ENCODE peak calls at places on chromosomes 1 and 21, in seven cellular contexts. O is suprapubic skin, G is IMR-90, X is neural crest cell, F is mammary epithelial cell, B is Calu3, I is A549. M is an unnamed sample.

GRCh38 chr1:71780681-71781080 is 501.7 kb downstream of the NEGR1 start:
- DNase-seq in O (no peak), G (peak; percentile 49), X (no peak), F (peak; percentile 9), B (no peak), I (no peak), M (peak; percentile 18)

GRCh38 chr1:62144238-62144831 is 50.3 kb upstream of the L1TD1 start:
- DNase-seq in O (no peak), G (peak; percentile 52), X (peak; percentile 63), F (peak; percentile 34), B (peak; percentile 44), I (peak; percentile 41), M (peak; percentile 60)

GRCh38 chr1:93108335-93108734 is 29.3 kb downstream of the MTF2 start:
- DNase-seq in O (no peak), G (no peak), X (no peak), F (no peak), B (no peak), I (peak; percentile 7), M (no peak)

GRCh38 chr1:218400624-218401023 is 55.5 kb downstream of the TGFB2 start:
- DNase-seq in O (no peak), G (no peak), X (no peak), F (no peak), B (no peak), I (no peak), M (no peak)

GRCh38 chr1:228149341-228150020 is at the start of gene GJC2:
- DNase-seq in O (peak; percentile 75), G (peak; percentile 18), X (no peak), F (no peak), B (no peak), I (no peak), M (peak; percentile 71)

GRCh38 chr1:111948209-111949131 is 41.0 kb downstream of the KCND3 start:
- DNase-seq in O (no peak), G (no peak), X (no peak), F (peak; percentile 85), B (no peak), I (no peak), M (peak; percentile 74)

GRCh38 chr1:37931148-37931492 is 15.7 kb downstream of the INPP5B start:
- DNase-seq in O (no peak), G (no peak), X (no peak), F (no peak), B (peak; percentile 11), I (no peak), M (peak; percentile 16)

GRCh38 chr1:151972533-151973270 is 21.0 kb downstream of the S100A10 start:
- DNase-seq in O (peak; percentile 66), G (peak; percentile 87), X (no peak), F (peak; percentile 88), B (peak; percentile 66), I (peak; percentile 88), M (peak; percentile 96)

GRCh38 chr1:245800901-245801605 is 646.3 kb downstream of the KIF26B start:
- DNase-seq in O (no peak), G (peak; percentile 80), X (no peak), F (no peak), B (no peak), I (no peak), M (no peak)

GRCh38 chr1:37794372-37795339 is 1.0 kb downstream of the MANEAL start:
- DNase-seq in O (no peak), G (no peak), X (no peak), F (no peak), B (peak; percentile 16), I (no peak), M (peak; percentile 32)

GRCh38 chr1:219699870-219700269 is 87.0 kb upstream of the ZC3H11B start:
- DNase-seq in O (no peak), G (peak; percentile 74), X (no peak), F (peak; percentile 40), B (no peak), I (no peak), M (peak; percentile 50)

GRCh38 chr1:26597629-26598039 is 68.1 kb downstream of the RPS6KA1 start:
- DNase-seq in O (no peak), G (peak; percentile 63), X (no peak), F (peak; percentile 40), B (peak; percentile 3), I (peak; percentile 57), M (peak; percentile 68)

GRCh38 chr1:30184393-30185141 is 538.8 kb downstream of the MATN1 start:
- DNase-seq in O (no peak), G (no peak), X (no peak), F (no peak), B (no peak), I (no peak), M (no peak)

GRCh38 chr1:159177273-159177907 is 6.0 kb downstream of the CADM3 start:
- DNase-seq in O (no peak), G (peak; percentile 58), X (peak; percentile 49), F (peak; percentile 72), B (peak; percentile 65), I (peak; percentile 60), M (peak; percentile 93)

GRCh38 chr1:16921391-16922185 is at the start of gene CROCC:
- DNase-seq in O (no peak), G (no peak), X (peak; percentile 63), F (no peak), B (no peak), I (no peak), M (no peak)

GRCh38 chr1:221344693-221345092 is 397.2 kb downstream of the DUSP10 start:
- DNase-seq in O (no peak), G (peak; percentile 56), X (no peak), F (peak; percentile 2), B (no peak), I (no peak), M (peak; percentile 37)

GRCh38 chr1:23980725-23981063 is 567 bp upstream of the SRSF10 start:
- DNase-seq in O (peak; percentile 70), G (peak; percentile 64), X (peak; percentile 22), F (peak; percentile 63), B (peak; percentile 65), I (peak; percentile 47), M (peak; percentile 85)

GRCh38 chr1:38026592-38027200 is 14.2 kb downstream of the UTP11 start:
- DNase-seq in O (no peak), G (peak; percentile 57), X (peak; percentile 53), F (peak; percentile 73), B (peak; percentile 63), I (peak; percentile 50), M (peak; percentile 74)

GRCh38 chr1:32895325-32896215 is 5.6 kb downstream of the TMEM54 start:
- DNase-seq in O (no peak), G (no peak), X (no peak), F (no peak), B (no peak), I (no peak), M (no peak)

GRCh38 chr1:4022715-4023114 is 122.6 kb upstream of the C1orf174 start:
- DNase-seq in O (no peak), G (no peak), X (no peak), F (no peak), B (no peak), I (no peak), M (no peak)

GRCh38 chr1:181486098-181486420 is 2.7 kb downstream of the CACNA1E start:
- DNase-seq in O (no peak), G (no peak), X (no peak), F (no peak), B (no peak), I (no peak), M (no peak)

GRCh38 chr1:156490401-156491032 is 10.1 kb downstream of the MEF2D start:
- DNase-seq in O (no peak), G (no peak), X (no peak), F (no peak), B (no peak), I (peak; percentile 33), M (peak; percentile 27)
- TF ChIP-seq CTCF in O (no peak), G (peak; percentile 27), X (peak; percentile 35), F (no peak), B (no peak), I (no peak), M (no peak)

GRCh38 chr1:201466492-201466891 is 2.5 kb downstream of the PHLDA3 start:
- DNase-seq in O (no peak), G (no peak), X (no peak), F (peak; percentile 76), B (peak; percentile 66), I (no peak), M (peak; percentile 91)
- TF ChIP-seq CTCF in O (no peak), G (no peak), X (no peak), F (no peak), B (no peak), I (no peak), M (no peak)

GRCh38 chr21:16454371-16454770 is 724.6 kb downstream of the USP25 start:
- DNase-seq in O (no peak), G (no peak), X (no peak), F (no peak), B (no peak), I (peak; percentile 3), M (peak; percentile 9)
- TF ChIP-seq CTCF in O (peak; percentile 12), G (no peak), X (peak; percentile 53), F (peak; percentile 12), B (no peak), I (peak; percentile 31), M (peak; percentile 26)

GRCh38 chr1:235648407-235648907 is 1.1 kb downstream of the GNG4 start:
- DNase-seq in O (no peak), G (no peak), X (no peak), F (no peak), B (peak; percentile 50), I (no peak), M (no peak)
- TF ChIP-seq CTCF in O (no peak), G (no peak), X (no peak), F (no peak), B (no peak), I (no peak), M (no peak)

GRCh38 chr1:156772222-156772621 is 4.9 kb downstream of the PRCC start:
- DNase-seq in O (no peak), G (no peak), X (no peak), F (no peak), B (no peak), I (no peak), M (no peak)
- TF ChIP-seq CTCF in O (no peak), G (no peak), X (peak; percentile 30), F (no peak), B (no peak), I (no peak), M (peak; percentile 11)

DNA sequence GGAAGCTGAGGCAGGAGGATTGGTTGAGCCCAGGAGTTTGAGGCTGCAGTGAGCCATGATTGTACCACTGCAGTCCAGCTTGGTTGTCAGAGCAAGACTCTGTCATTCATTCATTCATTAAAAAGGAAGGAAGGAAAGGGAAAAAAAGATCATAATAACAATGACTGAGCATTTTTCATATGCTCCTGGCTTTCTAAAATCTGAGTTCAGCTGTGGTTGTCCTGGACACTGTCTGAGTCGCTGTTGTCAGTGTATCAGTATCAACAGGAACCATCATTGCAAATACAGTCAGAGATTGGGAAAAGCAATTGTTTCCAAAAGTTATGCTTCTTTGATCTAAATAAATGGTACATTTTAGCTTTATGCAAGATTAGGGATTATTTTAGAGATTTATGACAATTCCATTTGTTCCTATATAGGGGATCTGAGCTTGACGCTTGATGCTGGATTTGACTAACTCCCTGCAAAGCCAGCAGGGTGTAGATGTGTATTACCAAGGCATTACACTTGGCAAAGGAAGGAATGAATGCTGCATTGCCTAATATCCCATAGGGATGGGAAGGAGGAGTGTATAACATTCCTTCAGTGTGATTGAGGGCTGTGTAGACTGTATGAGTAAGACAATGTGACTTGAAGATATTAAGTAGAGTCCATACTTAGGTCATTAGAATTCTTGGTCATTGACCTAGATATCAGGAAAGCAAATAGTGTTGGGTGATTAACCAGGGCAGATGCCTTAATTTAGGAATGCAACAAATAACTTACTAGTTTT is 100.2 kb downstream of the DISP1 start:
- DNase-seq in O (no peak), G (peak; percentile 88), X (no peak), F (no peak), B (no peak), I (peak; percentile 47), M (peak; percentile 87)
- TF ChIP-seq CTCF in O (no peak), G (peak; percentile 26), X (no peak), F (no peak), B (no peak), I (no peak), M (no peak)

M was measured in MCF 10A.